ENCODE peak calls at places on chromosomes 1 and 21, in nine cellular contexts. X is RWPE1; F is progenitor cell of endocrine pancreas; L is astrocyte of the spinal cord; Z is CD8-positive, alpha-beta T cell; P is HepG2; J is AG10803; D is breast epithelium; B is GM10248. S is an unnamed sample.

GRCh38 chr1:1990222-1990621 is 13.4 kb downstream of the CFAP74 start:
- DNase-seq in X (no peak), F (no peak), L (no peak), Z (no peak), P (no peak), J (peak; percentile 15), D (no peak), B (no peak), S (no peak)

GRCh38 chr1:15029036-15029435 is 124.5 kb upstream of the TMEM51 start:
- DNase-seq in X (no peak), F (no peak), L (no peak), Z (no peak), P (no peak), J (no peak), D (no peak), B (no peak), S (no peak)

GRCh38 chr21:38661296-38662223 is 144.2 kb upstream of the ETS2 start:
- DNase-seq in X (no peak), F (no peak), L (peak; percentile 69), Z (no peak), P (no peak), J (peak; percentile 69), D (no peak), B (no peak), S (peak; percentile 36)

GRCh38 chr1:111967886-111968285 is 21.6 kb downstream of the KCND3 start:
- DNase-seq in X (no peak), F (no peak), L (no peak), Z (no peak), P (no peak), J (no peak), D (no peak), B (no peak), S (no peak)

GRCh38 chr1:116765962-116766361 is 11.7 kb downstream of the CD2 start:
- DNase-seq in X (no peak), F (no peak), L (no peak), Z (no peak), P (no peak), J (peak; percentile 47), D (no peak), B (no peak), S (no peak)

GRCh38 chr1:25128168-25128621 is 104.1 kb downstream of the SYF2 start:
- DNase-seq in X (no peak), F (no peak), L (peak; percentile 19), Z (no peak), P (no peak), J (no peak), D (no peak), B (peak; percentile 68), S (peak; percentile 73)

GRCh38 chr1:201537467-201537866 is 1.5 kb upstream of the NAV1 start:
- DNase-seq in X (no peak), F (no peak), L (no peak), Z (no peak), P (no peak), J (no peak), D (no peak), B (no peak), S (no peak)

GRCh38 chr21:35189077-35189863 is 140.2 kb upstream of the RUNX1 start:
- DNase-seq in X (no peak), F (no peak), L (peak; percentile 88), Z (no peak), P (no peak), J (peak; percentile 95), D (no peak), B (peak; percentile 65), S (peak; percentile 50)

GRCh38 chr1:228413241-228414010 is 3.2 kb downstream of the TRIM17 start:
- DNase-seq in X (no peak), F (no peak), L (no peak), Z (no peak), P (no peak), J (no peak), D (no peak), B (no peak), S (no peak)

GRCh38 chr1:40653851-40654537 is 11.5 kb downstream of the RIMS3 start:
- DNase-seq in X (no peak), F (peak; percentile 59), L (no peak), Z (no peak), P (no peak), J (no peak), D (no peak), B (no peak), S (no peak)

GRCh38 chr1:16141573-16142336 is 14.1 kb downstream of the EPHA2 start:
- DNase-seq in X (no peak), F (no peak), L (no peak), Z (no peak), P (no peak), J (peak; percentile 41), D (peak; percentile 64), B (no peak), S (no peak)

GRCh38 chr1:6554031-6554906 is at the start of gene NOL9:
- DNase-seq in X (peak; percentile 95), F (peak; percentile 98), L (peak; percentile 90), Z (peak; percentile 98), P (peak; percentile 84), J (peak; percentile 88), D (peak; percentile 87), B (peak; percentile 99), S (peak; percentile 99)

GRCh38 chr1:168079761-168080160 is 57.0 kb downstream of the GPR161 start:
- DNase-seq in X (no peak), F (no peak), L (peak; percentile 55), Z (no peak), P (no peak), J (peak; percentile 81), D (no peak), B (no peak), S (no peak)

GRCh38 chr1:92792340-92792782 is 7.5 kb upstream of the EVI5 start:
- DNase-seq in X (peak; percentile 11), F (no peak), L (no peak), Z (no peak), P (no peak), J (no peak), D (no peak), B (no peak), S (no peak)

GRCh38 chr1:174968750-174969244 is 30.9 kb upstream of the CACYBP start:
- DNase-seq in X (no peak), F (no peak), L (peak; percentile 90), Z (peak; percentile 55), P (no peak), J (peak; percentile 63), D (no peak), B (peak; percentile 43), S (peak; percentile 53)

GRCh38 chr1:175035860-175036259 is 12.6 kb upstream of the MRPS14 start:
- DNase-seq in X (no peak), F (no peak), L (no peak), Z (no peak), P (no peak), J (no peak), D (no peak), B (no peak), S (no peak)

GRCh38 chr21:25561668-25562641 is 45.3 kb downstream of the MRPL39 start:
- DNase-seq in X (peak; percentile 45), F (peak; percentile 31), L (peak; percentile 87), Z (peak; percentile 73), P (no peak), J (peak; percentile 67), D (no peak), B (peak; percentile 66), S (peak; percentile 70)

GRCh38 chr1:12594490-12594889 is 23.5 kb downstream of the DHRS3 start:
- DNase-seq in X (no peak), F (no peak), L (no peak), Z (no peak), P (no peak), J (no peak), D (no peak), B (no peak), S (no peak)

GRCh38 chr1:240282061-240282830 is 190.6 kb downstream of the FMN2 start:
- DNase-seq in X (no peak), F (no peak), L (no peak), Z (no peak), P (no peak), J (peak; percentile 60), D (no peak), B (no peak), S (no peak)

GRCh38 chr1:5580926-5581325 is 411.3 kb downstream of the NPHP4 start:
- DNase-seq in X (no peak), F (no peak), L (no peak), Z (no peak), P (no peak), J (no peak), D (no peak), B (no peak), S (no peak)

GRCh38 chr1:179441456-179441855 is 75.7 kb downstream of the AXDND1 start:
- DNase-seq in X (no peak), F (no peak), L (no peak), Z (no peak), P (no peak), J (no peak), D (no peak), B (no peak), S (no peak)
- TF ChIP-seq CTCF in X (no peak), F (no peak), L (no peak), Z (no peak), P (peak; percentile 16), J (no peak), D (no peak), B (no peak), S (no peak)

DNA sequence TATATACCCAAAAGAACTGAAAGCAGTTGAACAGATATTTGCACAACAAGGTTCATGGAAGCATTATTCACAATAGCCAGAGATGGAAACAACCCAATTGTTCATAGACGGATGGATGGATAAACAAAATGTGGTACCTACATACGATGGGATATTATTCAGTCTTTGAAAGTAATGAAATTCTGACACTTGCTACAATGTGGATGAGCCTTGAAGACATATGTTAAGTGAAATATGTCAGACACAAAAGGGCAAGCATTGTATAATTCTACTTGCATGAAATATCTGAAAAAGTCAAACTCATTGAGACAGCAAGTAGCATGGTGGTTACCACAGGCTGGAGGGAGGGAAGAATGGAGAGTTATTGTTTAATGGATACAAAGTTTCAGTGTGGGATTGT is 696.1 kb downstream of the MATN1 start:
- DNase-seq in X (no peak), F (no peak), L (no peak), Z (no peak), P (no peak), J (no peak), D (no peak), B (no peak), S (no peak)
- TF ChIP-seq CTCF in X (no peak), F (no peak), L (no peak), Z (no peak), P (no peak), J (no peak), D (no peak), B (no peak), S (no peak)

GRCh38 chr1:38615680-38616079 is 243.9 kb downstream of the RRAGC start:
- DNase-seq in X (no peak), F (no peak), L (no peak), Z (no peak), P (no peak), J (no peak), D (no peak), B (no peak), S (no peak)
- TF ChIP-seq CTCF in X (no peak), F (no peak), L (peak; percentile 4), Z (no peak), P (no peak), J (no peak), D (no peak), B (no peak), S (no peak)

DNA sequence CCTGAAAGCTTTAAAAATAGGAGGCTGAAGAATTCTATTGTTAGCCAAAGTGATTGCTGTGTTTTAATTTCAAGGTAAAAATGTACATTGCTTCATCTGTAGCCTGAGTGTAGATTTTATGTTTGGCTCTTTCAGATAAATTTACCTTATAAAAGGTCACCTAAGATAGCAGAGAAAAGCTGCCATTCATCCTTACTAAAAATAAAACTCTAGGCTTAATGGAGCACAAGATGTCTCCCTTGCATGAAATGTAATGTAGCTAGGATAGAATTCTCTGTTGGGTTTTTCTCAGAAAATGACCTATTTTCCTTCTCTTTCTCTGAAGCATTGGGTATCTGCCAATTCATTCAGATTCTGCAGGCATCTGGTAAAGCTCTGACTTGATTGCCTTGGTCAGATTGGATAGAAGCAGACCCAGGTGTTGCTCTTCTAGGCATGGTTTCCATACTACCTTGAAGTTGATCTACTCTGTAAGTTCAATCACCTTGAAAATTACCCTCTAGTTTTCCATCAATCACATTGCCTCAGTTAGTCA is 176.6 kb upstream of the GORAB start:
- DNase-seq in X (no peak), F (no peak), L (peak; percentile 28), Z (no peak), P (no peak), J (no peak), D (no peak), B (no peak), S (no peak)
- TF ChIP-seq CTCF in X (no peak), F (no peak), L (peak; percentile 15), Z (no peak), P (no peak), J (no peak), D (no peak), B (no peak), S (no peak)

S was measured in GM13976.